ENCODE peak calls at places on chromosomes 12 and 14, in seven cellular contexts. One of them, this sample, is unnamed.

GRCh38 chr14:77091518-77091917 is 6.5 kb upstream of the CIPC start:
- DNase-seq in stomach: no peak
- DNase-seq in sigmoid colon: no peak
- DNase-seq in gastrocnemius medialis: no peak
- DNase-seq in IMR-90: no peak
- DNase-seq in transverse colon: no peak
- DNase-seq in uterus: no peak
- DNase-seq in this sample: no peak

GRCh38 chr12:82329508-82329907 is 28.7 kb downstream of the CCDC59 start:
- DNase-seq in gastrocnemius medialis: no peak
- DNase-seq in stomach: no peak
- DNase-seq in sigmoid colon: no peak
- DNase-seq in IMR-90: no peak
- DNase-seq in uterus: no peak
- DNase-seq in transverse colon: no peak
- DNase-seq in this sample: no peak

GRCh38 chr12:77569876-77570275 is 260.8 kb upstream of the NAV3 start:
- DNase-seq in sigmoid colon: no peak
- DNase-seq in IMR-90: no peak
- DNase-seq in stomach: no peak
- DNase-seq in gastrocnemius medialis: no peak
- DNase-seq in transverse colon: no peak
- DNase-seq in uterus: no peak
- DNase-seq in this sample: no peak

GRCh38 chr12:71599213-71599612 is 64.4 kb downstream of the ZFC3H1 start:
- DNase-seq in IMR-90: no peak
- DNase-seq in transverse colon: no peak
- DNase-seq in uterus: no peak
- DNase-seq in sigmoid colon: no peak
- DNase-seq in stomach: no peak
- DNase-seq in gastrocnemius medialis: no peak
- DNase-seq in this sample: no peak

GRCh38 chr14:36646664-36647416 is 14.8 kb upstream of the PAX9 start:
- DNase-seq in transverse colon: no peak
- DNase-seq in sigmoid colon: no peak
- DNase-seq in gastrocnemius medialis: no peak
- DNase-seq in stomach: no peak
- DNase-seq in IMR-90: no peak
- DNase-seq in uterus: no peak
- DNase-seq in this sample: no peak

GRCh38 chr12:66803972-66804371 is 125.1 kb upstream of the GRIP1 start:
- DNase-seq in IMR-90: no peak
- DNase-seq in transverse colon: no peak
- DNase-seq in gastrocnemius medialis: no peak
- DNase-seq in sigmoid colon: no peak
- DNase-seq in stomach: no peak
- DNase-seq in uterus: no peak
- DNase-seq in this sample: no peak

GRCh38 chr12:120381752-120382419 is 12.9 kb upstream of the MSI1 start:
- DNase-seq in IMR-90: peak; percentile 77
- DNase-seq in transverse colon: no peak
- DNase-seq in sigmoid colon: no peak
- DNase-seq in stomach: no peak
- DNase-seq in uterus: no peak
- DNase-seq in gastrocnemius medialis: no peak
- DNase-seq in this sample: no peak

GRCh38 chr12:120668091-120668796 is 18.7 kb upstream of the MLEC start:
- DNase-seq in stomach: no peak
- DNase-seq in transverse colon: no peak
- DNase-seq in IMR-90: no peak
- DNase-seq in gastrocnemius medialis: no peak
- DNase-seq in uterus: no peak
- DNase-seq in sigmoid colon: no peak
- DNase-seq in this sample: no peak

GRCh38 chr12:75814856-75815754 is 216.5 kb downstream of the PHLDA1 start:
- DNase-seq in IMR-90: peak; percentile 98
- DNase-seq in stomach: no peak
- DNase-seq in uterus: peak; percentile 56
- DNase-seq in sigmoid colon: no peak
- DNase-seq in transverse colon: no peak
- DNase-seq in gastrocnemius medialis: no peak
- DNase-seq in this sample: peak; percentile 38

GRCh38 chr12:110107369-110108281 is 16.5 kb upstream of the IFT81 start:
- DNase-seq in IMR-90: peak; percentile 97
- DNase-seq in transverse colon: peak; percentile 19
- DNase-seq in gastrocnemius medialis: peak; percentile 62
- DNase-seq in sigmoid colon: peak; percentile 82
- DNase-seq in stomach: no peak
- DNase-seq in uterus: peak; percentile 77
- DNase-seq in this sample: no peak

GRCh38 chr14:88981948-88982347 is 157.5 kb downstream of the TTC8 start:
- DNase-seq in sigmoid colon: no peak
- DNase-seq in stomach: no peak
- DNase-seq in transverse colon: no peak
- DNase-seq in IMR-90: no peak
- DNase-seq in uterus: no peak
- DNase-seq in gastrocnemius medialis: no peak
- DNase-seq in this sample: no peak
- TF ChIP-seq POLR2A in sigmoid colon: no peak
- TF ChIP-seq POLR2A in stomach: no peak
- TF ChIP-seq POLR2A in transverse colon: no peak
- TF ChIP-seq POLR2A in IMR-90: no peak
- TF ChIP-seq POLR2A in uterus: no peak
- TF ChIP-seq POLR2A in gastrocnemius medialis: no peak
- TF ChIP-seq POLR2A in this sample: no peak

DNA sequence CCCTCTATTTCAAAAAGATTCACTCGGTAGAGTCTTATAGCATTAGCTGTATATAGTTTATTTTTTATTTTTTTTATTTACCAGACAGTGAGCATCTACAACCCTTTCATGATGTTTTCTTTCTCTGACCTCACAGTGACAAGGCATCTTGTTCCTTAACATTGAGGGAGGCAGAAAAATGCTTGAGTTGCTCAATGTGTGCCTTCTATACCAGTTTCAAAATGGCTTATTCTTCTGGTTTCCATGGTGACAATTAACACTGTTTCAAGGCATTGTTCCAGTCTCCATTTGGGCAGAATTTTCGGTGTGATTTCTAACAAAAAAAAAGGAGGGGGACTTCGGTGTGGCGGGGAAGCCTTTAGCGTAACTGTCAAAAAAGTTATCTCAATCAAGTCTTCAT is 209.7 kb upstream of the NPAS3 start:
- DNase-seq in uterus: no peak
- DNase-seq in transverse colon: no peak
- DNase-seq in sigmoid colon: no peak
- DNase-seq in gastrocnemius medialis: no peak
- DNase-seq in stomach: no peak
- DNase-seq in IMR-90: no peak
- DNase-seq in this sample: no peak
- H3K4me1 ChIP-seq in uterus: no peaks in the 10 kb centered on the region
- H3K4me1 ChIP-seq in transverse colon: no peaks in the 10 kb centered on the region
- H3K4me1 ChIP-seq in sigmoid colon: no peaks in the 10 kb centered on the region
- H3K4me1 ChIP-seq in gastrocnemius medialis: no peaks in the 10 kb centered on the region
- H3K4me1 ChIP-seq in stomach: no peaks in the 10 kb centered on the region
- H3K4me1 ChIP-seq in IMR-90: no peaks in the 10 kb centered on the region
- H3K4me1 ChIP-seq in this sample: no peaks in the 10 kb centered on the region

GRCh38 chr12:40224439-40225291 is at the start of gene LRRK2:
- DNase-seq in gastrocnemius medialis: peak; percentile 73
- DNase-seq in transverse colon: peak; percentile 74
- DNase-seq in sigmoid colon: peak; percentile 94
- DNase-seq in IMR-90: peak; percentile 28
- DNase-seq in uterus: peak; percentile 84
- DNase-seq in stomach: peak; percentile 65
- DNase-seq in this sample: peak; percentile 69
- TF ChIP-seq CTCF in gastrocnemius medialis: peak; percentile 6
- TF ChIP-seq CTCF in transverse colon: no peak
- TF ChIP-seq CTCF in sigmoid colon: no peak
- TF ChIP-seq CTCF in IMR-90: no peak
- TF ChIP-seq CTCF in uterus: no peak
- TF ChIP-seq CTCF in stomach: no peak
- TF ChIP-seq CTCF in this sample: no peak

GRCh38 chr12:108732489-108732888 is 1.2 kb upstream of the CORO1C start:
- DNase-seq in IMR-90: no peak
- DNase-seq in gastrocnemius medialis: no peak
- DNase-seq in stomach: no peak
- DNase-seq in transverse colon: no peak
- DNase-seq in uterus: no peak
- DNase-seq in sigmoid colon: no peak
- DNase-seq in this sample: no peak

GRCh38 chr12:108729612-108730336 is 1.5 kb downstream of the CORO1C start:
- DNase-seq in IMR-90: no peak
- DNase-seq in uterus: no peak
- DNase-seq in transverse colon: no peak
- DNase-seq in gastrocnemius medialis: no peak
- DNase-seq in sigmoid colon: no peak
- DNase-seq in stomach: no peak
- DNase-seq in this sample: no peak

GRCh38 chr12:108730337-108731104 is 797 bp downstream of the CORO1C start:
- DNase-seq in stomach: peak; percentile 52
- DNase-seq in uterus: peak; percentile 83
- DNase-seq in transverse colon: peak; percentile 76
- DNase-seq in IMR-90: peak; percentile 88
- DNase-seq in gastrocnemius medialis: peak; percentile 75
- DNase-seq in sigmoid colon: peak; percentile 90
- DNase-seq in this sample: peak; percentile 59

GRCh38 chr12:108731866-108732461 is 646 bp upstream of the CORO1C start:
- DNase-seq in IMR-90: peak; percentile 97
- DNase-seq in stomach: peak; percentile 100
- DNase-seq in transverse colon: peak; percentile 100
- DNase-seq in uterus: peak; percentile 100
- DNase-seq in gastrocnemius medialis: peak; percentile 99
- DNase-seq in sigmoid colon: peak; percentile 100
- DNase-seq in this sample: peak; percentile 100

GRCh38 chr12:108731105-108731865 is at the start of gene CORO1C:
- DNase-seq in gastrocnemius medialis: peak; percentile 98
- DNase-seq in IMR-90: peak; percentile 93
- DNase-seq in sigmoid colon: peak; percentile 98
- DNase-seq in transverse colon: peak; percentile 99
- DNase-seq in uterus: peak; percentile 93
- DNase-seq in stomach: peak; percentile 97
- DNase-seq in this sample: peak; percentile 91
- TF ChIP-seq POLR2A in gastrocnemius medialis: peak; percentile 100
- TF ChIP-seq POLR2A in IMR-90: peak; percentile 96
- TF ChIP-seq POLR2A in sigmoid colon: no peak
- TF ChIP-seq POLR2A in transverse colon: peak; percentile 81
- TF ChIP-seq POLR2A in uterus: peak; percentile 99
- TF ChIP-seq POLR2A in stomach: peak; percentile 33
- TF ChIP-seq POLR2A in this sample: peak; percentile 95

DNA sequence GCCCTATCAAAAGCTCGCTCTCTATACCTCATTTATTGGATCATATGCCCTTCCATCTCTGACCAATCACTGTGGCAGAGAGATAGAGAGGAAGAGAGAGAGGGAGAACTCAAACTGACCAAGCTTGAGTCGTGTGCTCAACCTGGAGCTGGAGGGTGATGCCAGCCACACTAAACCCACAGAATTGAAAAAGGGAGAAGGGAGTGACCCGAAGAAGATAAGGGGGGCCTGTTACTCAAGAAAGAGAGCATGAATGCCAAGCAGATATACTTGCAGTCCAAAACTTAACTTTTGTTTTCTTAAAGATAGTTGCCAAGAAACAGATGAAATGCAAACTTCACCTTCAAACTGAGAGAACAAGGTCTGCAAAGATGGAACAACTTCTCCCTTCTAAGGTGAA is 112.7 kb downstream of the BTG1 start:
- DNase-seq in transverse colon: no peak
- DNase-seq in IMR-90: no peak
- DNase-seq in gastrocnemius medialis: no peak
- DNase-seq in uterus: no peak
- DNase-seq in sigmoid colon: no peak
- DNase-seq in stomach: no peak
- DNase-seq in this sample: no peak
- H3K4me1 ChIP-seq in transverse colon: peaks cover 22% of the 10 kb centered on the region
- H3K4me1 ChIP-seq in IMR-90: peaks cover 4% of the 10 kb centered on the region
- H3K4me1 ChIP-seq in gastrocnemius medialis: peaks cover 31% of the 10 kb centered on the region
- H3K4me1 ChIP-seq in uterus: no peaks in the 10 kb centered on the region
- H3K4me1 ChIP-seq in sigmoid colon: no peaks in the 10 kb centered on the region
- H3K4me1 ChIP-seq in stomach: peaks cover 45% of the 10 kb centered on the region
- H3K4me1 ChIP-seq in this sample: no peaks in the 10 kb centered on the region

DNA sequence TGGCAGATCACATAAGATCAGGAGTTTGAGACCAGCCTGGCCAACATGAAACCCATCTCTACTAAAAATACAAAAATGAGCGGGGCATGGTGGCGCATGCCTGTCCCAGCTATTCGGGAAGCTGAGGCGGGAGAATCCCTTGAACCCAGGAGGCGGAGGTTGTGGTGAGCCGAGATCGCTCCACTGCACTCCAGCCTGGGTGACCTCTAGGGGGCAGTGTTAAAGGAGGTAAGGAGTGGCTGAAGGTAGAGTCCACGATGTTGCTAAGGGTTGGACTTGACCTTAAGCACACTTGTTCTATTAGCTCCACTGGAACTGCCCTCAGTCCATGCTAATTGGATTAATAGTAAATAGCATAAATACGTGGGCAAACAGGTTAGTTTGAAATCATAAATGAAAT is 62.4 kb upstream of the PSMC1 start:
- DNase-seq in IMR-90: no peak
- DNase-seq in transverse colon: no peak
- DNase-seq in gastrocnemius medialis: no peak
- DNase-seq in sigmoid colon: no peak
- DNase-seq in uterus: no peak
- DNase-seq in stomach: no peak
- DNase-seq in this sample: no peak
- TF ChIP-seq CTCF in IMR-90: peak; percentile 2
- TF ChIP-seq CTCF in transverse colon: peak; percentile 24
- TF ChIP-seq CTCF in gastrocnemius medialis: no peak
- TF ChIP-seq CTCF in sigmoid colon: no peak
- TF ChIP-seq CTCF in uterus: no peak
- TF ChIP-seq CTCF in stomach: no peak
- TF ChIP-seq CTCF in this sample: no peak

DNA sequence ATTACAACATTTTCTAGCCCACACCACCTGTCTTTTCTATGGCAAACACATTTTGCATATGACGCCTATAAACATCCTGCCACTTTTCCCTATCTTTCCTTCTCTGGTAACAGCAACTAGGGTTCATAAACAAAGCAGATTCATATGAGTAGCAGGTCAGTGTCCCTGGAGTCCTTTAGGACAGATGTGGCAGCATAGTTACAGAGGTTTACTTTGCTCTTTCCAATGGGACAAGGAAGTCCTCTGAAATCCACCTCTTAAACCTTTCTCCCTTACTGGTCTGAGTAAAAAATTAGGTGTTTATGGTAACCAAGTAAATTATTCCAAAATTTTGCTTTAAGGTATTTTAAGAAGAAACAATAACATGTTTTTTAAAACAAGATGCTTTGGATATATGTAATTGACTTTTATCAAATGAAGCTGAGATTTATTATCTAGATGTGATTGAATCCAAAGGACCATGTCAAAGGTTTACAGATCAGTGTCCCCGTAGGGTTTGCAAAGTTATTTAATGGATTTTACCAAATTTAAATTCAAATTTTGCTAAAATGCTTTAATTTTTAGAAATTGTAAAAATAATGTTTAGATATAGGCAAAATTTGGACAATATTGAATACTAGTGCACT is 79.2 kb upstream of the PAWR start:
- DNase-seq in IMR-90: no peak
- DNase-seq in transverse colon: no peak
- DNase-seq in gastrocnemius medialis: no peak
- DNase-seq in uterus: no peak
- DNase-seq in sigmoid colon: no peak
- DNase-seq in stomach: no peak
- DNase-seq in this sample: no peak
- TF ChIP-seq POLR2A in IMR-90: no peak
- TF ChIP-seq POLR2A in transverse colon: no peak
- TF ChIP-seq POLR2A in gastrocnemius medialis: no peak
- TF ChIP-seq POLR2A in uterus: no peak
- TF ChIP-seq POLR2A in sigmoid colon: no peak
- TF ChIP-seq POLR2A in stomach: no peak
- TF ChIP-seq POLR2A in this sample: no peak